ENCODE peak calls at places on chromosomes 6 and 20, in nine cellular contexts. M is GM13976, K is astrocyte of the hippocampus, V is T-cell, S is endothelial cell, Z is T-helper 2 cell, F is amniotic stem cell, Y is occipital lobe, Q is progenitor cell of endocrine pancreas. D is an unnamed sample.

GRCh38 chr6:140230282-140230681 is 855.8 kb upstream of the CITED2 start:
- DNase-seq in M (no peak), K (no peak), V (no peak), S (no peak), Z (no peak), F (no peak), Y (no peak), Q (no peak), D (no peak)

GRCh38 chr20:57594092-57594911 is 25.9 kb downstream of the ZBP1 start:
- DNase-seq in M (peak), K (peak), V (peak), S (peak), Z (peak), F (no peak), Y (no peak), Q (peak), D (no peak)

GRCh38 chr6:116381000-116381399 is 10.3 kb downstream of the DSE start:
- DNase-seq in M (no peak), K (peak), V (no peak), S (no peak), Z (no peak), F (no peak), Y (no peak), Q (no peak), D (no peak)

GRCh38 chr20:50551288-50551687 is 41.1 kb downstream of the PTPN1 start:
- DNase-seq in M (no peak), K (no peak), V (no peak), S (no peak), Z (peak), F (no peak), Y (no peak), Q (no peak), D (no peak)

GRCh38 chr6:16035488-16036080 is 93.3 kb upstream of the MYLIP start:
- DNase-seq in M (no peak), K (no peak), V (no peak), S (no peak), Z (no peak), F (no peak), Y (no peak), Q (no peak), D (no peak)

GRCh38 chr6:26607434-26608230 is 10.9 kb downstream of the ABT1 start:
- DNase-seq in M (peak), K (peak), V (peak), S (peak), Z (peak), F (peak), Y (no peak), Q (peak), D (peak)

GRCh38 chr6:5672581-5673011 is 334.1 kb downstream of the NRN1 start:
- DNase-seq in M (no peak), K (peak), V (no peak), S (no peak), Z (no peak), F (peak), Y (no peak), Q (no peak), D (peak)

GRCh38 chr6:7541175-7542064 is at the start of gene DSP:
- DNase-seq in M (peak), K (peak), V (no peak), S (peak), Z (peak), F (peak), Y (no peak), Q (peak), D (peak)